ENCODE peak calls at places on chromosomes 1 and 21, in ten cellular contexts. B is A549, O is uterus, Z is IMR-90, G is transverse colon, Y is suprapubic skin, I is ovary, E is GM12891, U is body of pancreas, W is stomach. N is an unnamed sample.

GRCh38 chr1:223123238-223123976 is 19.6 kb downstream of the TLR5 start:
- DNase-seq in B (peak), O (peak), Z (peak), G (peak), Y (peak), I (peak), E (peak), U (peak), W (peak), N (peak)

GRCh38 chr1:53346814-53347176 is 18.9 kb upstream of the LRP8 start:
- DNase-seq in B (no peak), O (no peak), Z (no peak), G (no peak), Y (peak), I (peak), E (no peak), U (peak), W (no peak), N (no peak)

GRCh38 chr1:225580180-225581099 is 72.5 kb downstream of the ENAH start:
- DNase-seq in B (no peak), O (no peak), Z (no peak), G (no peak), Y (no peak), I (no peak), E (no peak), U (no peak), W (no peak), N (no peak)

GRCh38 chr1:166139735-166140134 is 27.1 kb downstream of the FAM78B start:
- DNase-seq in B (no peak), O (no peak), Z (no peak), G (no peak), Y (no peak), I (no peak), E (no peak), U (no peak), W (no peak), N (no peak)

GRCh38 chr1:7199077-7199779 is 414.0 kb downstream of the CAMTA1 start:
- DNase-seq in B (no peak), O (no peak), Z (no peak), G (no peak), Y (no peak), I (no peak), E (no peak), U (no peak), W (no peak), N (no peak)

GRCh38 chr1:65503427-65503826 is 83.0 kb downstream of the LEPR start:
- DNase-seq in B (no peak), O (no peak), Z (peak), G (no peak), Y (no peak), I (no peak), E (no peak), U (no peak), W (no peak), N (no peak)

GRCh38 chr21:16423921-16424320 is 694.1 kb downstream of the USP25 start:
- DNase-seq in B (no peak), O (no peak), Z (no peak), G (no peak), Y (no peak), I (no peak), E (no peak), U (no peak), W (no peak), N (no peak)

GRCh38 chr1:150080784-150081183 is 13.2 kb downstream of the VPS45 start:
- DNase-seq in B (no peak), O (no peak), Z (no peak), G (no peak), Y (no peak), I (no peak), E (no peak), U (no peak), W (no peak), N (no peak)

GRCh38 chr1:24438423-24438901 is 22.9 kb downstream of the NIPAL3 start:
- DNase-seq in B (no peak), O (peak), Z (no peak), G (no peak), Y (peak), I (no peak), E (no peak), U (no peak), W (no peak), N (no peak)

GRCh38 chr1:228655796-228656394 is 79.4 kb upstream of the RHOU start:
- DNase-seq in B (no peak), O (no peak), Z (no peak), G (no peak), Y (no peak), I (no peak), E (no peak), U (no peak), W (no peak), N (no peak)

GRCh38 chr1:92653605-92654381 is 131.1 kb downstream of the EVI5 start:
- DNase-seq in B (no peak), O (no peak), Z (no peak), G (no peak), Y (no peak), I (no peak), E (no peak), U (no peak), W (no peak), N (no peak)

GRCh38 chr1:210932104-210932503 is 201.8 kb downstream of the KCNH1 start:
- DNase-seq in B (no peak), O (no peak), Z (no peak), G (no peak), Y (no peak), I (no peak), E (no peak), U (no peak), W (no peak), N (no peak)

GRCh38 chr1:36397083-36397377 is 678 bp downstream of the LSM10 start:
- DNase-seq in B (no peak), O (no peak), Z (no peak), G (no peak), Y (no peak), I (no peak), E (no peak), U (no peak), W (no peak), N (no peak)

GRCh38 chr1:236576004-236576403 is 28.3 kb downstream of the HEATR1 start:
- DNase-seq in B (no peak), O (no peak), Z (peak), G (no peak), Y (no peak), I (no peak), E (no peak), U (no peak), W (no peak), N (no peak)

GRCh38 chr1:150596095-150596892 is 16.9 kb upstream of the MCL1 start:
- DNase-seq in B (no peak), O (no peak), Z (peak), G (no peak), Y (peak), I (no peak), E (no peak), U (no peak), W (no peak), N (peak)

GRCh38 chr1:183267646-183268431 is 81.8 kb downstream of the LAMC2 start:
- DNase-seq in B (no peak), O (no peak), Z (peak), G (no peak), Y (peak), I (no peak), E (no peak), U (no peak), W (no peak), N (no peak)

GRCh38 chr1:64186138-64186897 is 17.1 kb upstream of the UBE2U start:
- DNase-seq in B (no peak), O (no peak), Z (no peak), G (no peak), Y (no peak), I (no peak), E (no peak), U (peak), W (peak), N (no peak)

GRCh38 chr1:117181630-117182041 is 29.1 kb downstream of the VTCN1 start:
- DNase-seq in B (no peak), O (no peak), Z (no peak), G (no peak), Y (no peak), I (no peak), E (no peak), U (no peak), W (no peak), N (no peak)

GRCh38 chr1:92937731-92938130 is 23.5 kb downstream of the DIPK1A start:
- DNase-seq in B (no peak), O (no peak), Z (no peak), G (no peak), Y (no peak), I (no peak), E (no peak), U (no peak), W (no peak), N (no peak)

GRCh38 chr1:950881-951280 is 8.2 kb downstream of the NOC2L start:
- DNase-seq in B (no peak), O (no peak), Z (no peak), G (no peak), Y (no peak), I (no peak), E (no peak), U (no peak), W (no peak), N (no peak)

GRCh38 chr1:16717174-16718108 is 22.9 kb upstream of the RNU1-4 start:
- DNase-seq in B (no peak), O (no peak), Z (no peak), G (no peak), Y (peak), I (peak), E (no peak), U (peak), W (peak), N (no peak)

GRCh38 chr1:8370046-8370881 is 52.4 kb downstream of the SLC45A1 start:
- DNase-seq in B (no peak), O (no peak), Z (peak), G (no peak), Y (no peak), I (no peak), E (no peak), U (no peak), W (no peak), N (no peak)

GRCh38 chr1:68703921-68704354 is 207.1 kb upstream of the DEPDC1 start:
- DNase-seq in B (no peak), O (no peak), Z (no peak), G (no peak), Y (no peak), I (no peak), E (no peak), U (no peak), W (no peak), N (no peak)

GRCh38 chr1:53495608-53496345 is 36.6 kb downstream of the DMRTB1 start:
- DNase-seq in B (no peak), O (no peak), Z (peak), G (no peak), Y (no peak), I (no peak), E (no peak), U (no peak), W (no peak), N (no peak)

GRCh38 chr1:39268906-39269305 is 64.4 kb downstream of the MACF1 start:
- DNase-seq in B (no peak), O (no peak), Z (peak), G (no peak), Y (no peak), I (no peak), E (no peak), U (no peak), W (no peak), N (no peak)

GRCh38 chr1:201999625-202000238 is 10.7 kb upstream of the ELF3 start:
- DNase-seq in B (peak), O (no peak), Z (peak), G (peak), Y (no peak), I (no peak), E (peak), U (peak), W (peak), N (peak)

GRCh38 chr1:41913025-41913424 is 5.7 kb downstream of the HIVEP3 start:
- DNase-seq in B (no peak), O (no peak), Z (no peak), G (no peak), Y (no peak), I (no peak), E (no peak), U (no peak), W (no peak), N (no peak)

GRCh38 chr1:3959361-3959760 is 59.3 kb upstream of the C1orf174 start:
- DNase-seq in B (no peak), O (no peak), Z (no peak), G (no peak), Y (no peak), I (no peak), E (no peak), U (no peak), W (no peak), N (no peak)

GRCh38 chr1:182567629-182568028 is 21.4 kb downstream of the RNASEL start:
- DNase-seq in B (no peak), O (no peak), Z (no peak), G (no peak), Y (no peak), I (no peak), E (no peak), U (no peak), W (no peak), N (no peak)

GRCh38 chr1:181251001-181251712 is 162.7 kb downstream of the IER5 start:
- DNase-seq in B (peak), O (no peak), Z (peak), G (no peak), Y (no peak), I (no peak), E (no peak), U (peak), W (peak), N (no peak)

GRCh38 chr1:54407957-54408700 is 1.9 kb upstream of the SSBP3 start:
- DNase-seq in B (peak), O (peak), Z (peak), G (no peak), Y (no peak), I (peak), E (no peak), U (no peak), W (no peak), N (peak)

GRCh38 chr1:62989497-62989896 is 205.6 kb downstream of the ATG4C start:
- DNase-seq in B (no peak), O (no peak), Z (no peak), G (no peak), Y (no peak), I (no peak), E (no peak), U (no peak), W (no peak), N (no peak)

GRCh38 chr1:233788687-233789086 is 115.8 kb upstream of the SLC35F3 start:
- DNase-seq in B (no peak), O (no peak), Z (no peak), G (no peak), Y (no peak), I (no peak), E (no peak), U (no peak), W (no peak), N (no peak)

GRCh38 chr1:55716610-55717009 is 501.4 kb upstream of the USP24 start:
- DNase-seq in B (no peak), O (no peak), Z (peak), G (no peak), Y (no peak), I (no peak), E (no peak), U (no peak), W (no peak), N (no peak)

GRCh38 chr1:11930571-11931445 is 3.7 kb upstream of the PLOD1 start:
- DNase-seq in B (no peak), O (no peak), Z (peak), G (no peak), Y (no peak), I (no peak), E (no peak), U (peak), W (no peak), N (peak)

GRCh38 chr1:212644866-212645556 is 36.5 kb downstream of the ATF3 start:
- DNase-seq in B (no peak), O (no peak), Z (no peak), G (no peak), Y (no peak), I (no peak), E (no peak), U (no peak), W (no peak), N (no peak)

GRCh38 chr1:112808861-112809684 is 93.9 kb upstream of the PPM1J start:
- DNase-seq in B (peak), O (peak), Z (peak), G (peak), Y (no peak), I (peak), E (peak), U (peak), W (peak), N (peak)

GRCh38 chr1:29679316-29679715 is 443.0 kb downstream of the PTPRU start:
- DNase-seq in B (no peak), O (no peak), Z (no peak), G (no peak), Y (no peak), I (no peak), E (no peak), U (no peak), W (no peak), N (no peak)

GRCh38 chr21:45073301-45074047 is 906 bp upstream of the ADARB1 start:
- DNase-seq in B (no peak), O (no peak), Z (peak), G (peak), Y (no peak), I (peak), E (no peak), U (peak), W (peak), N (peak)

GRCh38 chr21:45075606-45076244 is 1.3 kb downstream of the ADARB1 start:
- DNase-seq in B (no peak), O (no peak), Z (no peak), G (no peak), Y (no peak), I (no peak), E (no peak), U (no peak), W (no peak), N (no peak)

GRCh38 chr21:45072963-45073300 is 1.4 kb upstream of the ADARB1 start:
- DNase-seq in B (no peak), O (no peak), Z (no peak), G (no peak), Y (no peak), I (peak), E (no peak), U (no peak), W (no peak), N (no peak)

GRCh38 chr21:45074818-45075605 is 632 bp downstream of the ADARB1 start:
- DNase-seq in B (no peak), O (no peak), Z (no peak), G (no peak), Y (no peak), I (peak), E (no peak), U (peak), W (peak), N (peak)

GRCh38 chr21:45074048-45074817 is at the start of gene ADARB1:
- DNase-seq in B (peak), O (peak), Z (peak), G (peak), Y (no peak), I (peak), E (peak), U (peak), W (peak), N (peak)
- TF ChIP-seq POLR2A in B (peak), O (peak), Z (peak), G (no peak), Y (no peak), I (peak), E (no peak), U (peak), W (no peak), N (peak)

GRCh38 chr1:37946703-37947360 is at the start of gene INPP5B:
- DNase-seq in B (peak), O (peak), Z (peak), G (peak), Y (peak), I (peak), E (peak), U (peak), W (peak), N (peak)
- TF ChIP-seq POLR2A in B (no peak), O (peak), Z (peak), G (no peak), Y (peak), I (peak), E (no peak), U (peak), W (no peak), N (peak)

GRCh38 chr1:33349778-33350610 is 29.1 kb upstream of the A3GALT2 start:
- DNase-seq in B (peak), O (peak), Z (peak), G (peak), Y (peak), I (peak), E (peak), U (peak), W (peak), N (peak)
- TF ChIP-seq POLR2A in B (peak), O (peak), Z (peak), G (peak), Y (no peak), I (peak), E (peak), U (peak), W (no peak), N (peak)

GRCh38 chr1:203278087-203278884 is 27.0 kb upstream of the BTG2 start:
- DNase-seq in B (no peak), O (peak), Z (peak), G (peak), Y (peak), I (peak), E (no peak), U (peak), W (peak), N (no peak)
- TF ChIP-seq POLR2A in B (no peak), O (peak), Z (peak), G (peak), Y (peak), I (peak), E (no peak), U (peak), W (no peak), N (no peak)

N was measured in H54.